ENCODE peak calls at places on chromosomes 2 and 18, in nine cellular contexts. F is transverse colon; W is astrocyte; J is lower lobe of right lung; C is Peyer's patch; Y is CD8-positive, alpha-beta T cell; H is mammary epithelial cell; K is upper lobe of right lung; N is adipocyte. Z is an unnamed sample. For H3K4me1, the result is how much of the 10 kb centered on the place peaks cover.

GRCh38 chr2:1055014-1055595 is 104.5 kb downstream of the SNTG2 start:
- DNase-seq in F (no peak), J (no peak), N (peak), W (peak), C (no peak), H (peak), Y (no peak), K (no peak), Z (peak)

GRCh38 chr2:128301501-128301966 is 17.1 kb downstream of the HS6ST1 start:
- DNase-seq in J (no peak), K (no peak), Y (no peak), W (peak), C (no peak), H (peak), F (no peak), N (peak), Z (no peak)

GRCh38 chr2:102049756-102050443 is 58.1 kb downstream of the IL1R2 start:
- DNase-seq in N (peak), H (no peak), J (no peak), K (no peak), Y (no peak), F (peak), W (no peak), C (no peak), Z (no peak)

GRCh38 chr2:120907822-120908221 is 172.2 kb downstream of the GLI2 start:
- DNase-seq in W (no peak), N (no peak), J (peak), F (no peak), K (no peak), Y (no peak), H (no peak), C (no peak), Z (no peak)

GRCh38 chr2:219634951-219635751 is 7.7 kb downstream of the SLC4A3 start:
- DNase-seq in K (no peak), Y (peak), N (no peak), C (peak), J (peak), W (no peak), F (no peak), H (no peak), Z (no peak)

GRCh38 chr2:3172265-3172935 is 205.2 kb downstream of the EIPR1 start:
- DNase-seq in Y (no peak), C (no peak), W (no peak), J (peak), N (no peak), F (no peak), K (no peak), H (peak), Z (peak)

GRCh38 chr2:162125138-162125537 is 26.9 kb downstream of the GCG start:
- DNase-seq in F (no peak), Y (no peak), W (peak), J (no peak), C (no peak), K (no peak), H (no peak), N (no peak), Z (no peak)

GRCh38 chr2:53509827-53510785 is 257.5 kb upstream of the CHAC2 start:
- DNase-seq in C (no peak), N (no peak), H (no peak), K (no peak), F (no peak), Y (no peak), W (no peak), J (peak), Z (no peak)

GRCh38 chr2:134927195-134927594 is 8.6 kb downstream of the CCNT2 start:
- DNase-seq in H (peak), W (peak), C (no peak), Y (no peak), K (no peak), J (no peak), N (peak), F (no peak), Z (peak)
- H3K4me1 ChIP-seq in H (under half), W (under half), C (under half), Y (half or more), K (under half), J (half or more), N (under half), F (half or more), Z (under half)

GRCh38 chr18:48942086-48942485 is 8.7 kb downstream of the SMAD7 start:
- DNase-seq in Y (no peak), J (no peak), F (no peak), N (no peak), W (no peak), H (no peak), C (no peak), K (peak), Z (no peak)
- H3K4me1 ChIP-seq in Y (half or more), J (half or more), F (half or more), N (half or more), W (half or more), H (half or more), C (half or more), K (half or more), Z (half or more)

DNA sequence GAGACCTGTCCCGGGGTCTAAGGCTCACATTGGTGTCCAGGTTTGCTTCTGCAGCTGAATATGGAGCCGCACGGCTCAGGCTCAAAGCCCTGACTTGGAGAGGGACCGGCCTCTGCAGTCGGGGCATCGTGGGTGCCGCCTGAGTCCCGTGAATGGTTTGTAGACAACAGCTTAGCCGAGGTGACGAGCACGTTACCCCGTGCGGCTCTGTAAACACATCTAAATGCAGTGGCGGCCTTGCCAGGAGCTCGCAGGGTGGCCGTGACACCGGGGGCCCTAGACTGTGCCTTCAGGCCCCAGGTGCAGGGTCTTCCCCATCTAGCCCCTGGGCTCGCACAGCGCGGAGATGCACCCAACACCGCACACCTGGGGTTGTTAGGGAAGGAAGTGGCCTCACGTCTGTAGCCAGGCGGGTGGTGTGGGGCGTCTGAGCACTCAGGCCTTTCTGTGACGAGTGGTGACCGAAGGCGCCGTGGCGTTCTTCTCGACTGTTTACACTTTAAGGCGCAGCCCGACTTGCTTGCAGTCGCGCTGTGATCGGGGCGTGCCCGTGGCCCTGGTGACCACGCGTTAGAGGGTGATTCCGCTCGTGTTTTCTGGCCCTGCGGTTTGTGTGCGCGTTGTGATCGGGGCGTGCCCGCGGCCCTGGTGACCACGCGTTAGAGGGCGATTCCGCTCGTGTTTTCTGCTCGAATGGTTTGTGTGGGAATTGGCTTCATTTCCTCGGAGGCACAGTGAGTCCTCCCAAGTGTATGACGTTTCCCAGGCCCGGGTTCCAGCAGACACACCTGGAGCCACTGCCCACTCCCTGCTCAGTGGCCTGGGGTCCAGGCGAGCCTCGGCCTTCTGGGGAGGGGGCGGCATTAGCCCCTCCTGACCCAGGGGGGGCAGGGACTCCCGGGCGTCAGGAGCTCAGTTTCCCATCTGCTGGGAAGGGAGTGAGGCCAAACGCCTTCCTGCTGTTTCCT is 91.8 kb downstream of the NFATC1 start:
- DNase-seq in Y (no peak), W (no peak), H (no peak), J (peak), N (no peak), C (peak), K (peak), F (no peak), Z (no peak)
- H3K4me1 ChIP-seq in Y (under half), W (under half), H (under half), J (under half), N (under half), C (under half), K (under half), F (under half), Z (under half)

GRCh38 chr2:69789762-69790600 is 39.5 kb upstream of the GMCL1 start:
- DNase-seq in J (no peak), W (peak), H (no peak), N (peak), C (no peak), Y (no peak), K (no peak), F (no peak), Z (no peak)
- H3K4me1 ChIP-seq in J (under half), W (under half), H (under half), N (under half), C (under half), Y (under half), K (under half), F (under half), Z (under half)

GRCh38 chr2:152961376-152961775 is 243.0 kb downstream of the ARL6IP6 start:
- DNase-seq in C (no peak), N (no peak), W (no peak), H (no peak), Y (no peak), J (no peak), F (no peak), K (no peak), Z (no peak)

GRCh38 chr2:152962446-152962845 is 244.0 kb downstream of the ARL6IP6 start:
- DNase-seq in H (peak), C (no peak), F (no peak), N (no peak), Y (no peak), J (no peak), W (no peak), K (no peak), Z (peak)
- H3K4me1 ChIP-seq in H (under half), C (under half), F (under half), N (under half), Y (under half), J (under half), W (under half), K (under half), Z (under half)

GRCh38 chr18:74278058-74278457 is 13.7 kb downstream of the CYB5A start:
- DNase-seq in W (no peak), K (no peak), N (no peak), C (no peak), Y (no peak), H (no peak), J (no peak), F (no peak), Z (no peak)
- H3K4me1 ChIP-seq in W (under half), K (half or more), N (half or more), C (under half), Y (under half), H (under half), J (half or more), F (under half), Z (under half)

Z was measured in foreskin keratinocyte.